ENCODE peak calls at places on chromosomes 3 and 15, in eight cellular contexts. V, I, Y, E, P, N, G and Q are unnamed samples.

GRCh38 chr3:37974121-37974927 is 16.3 kb upstream of the VILL start:
- DNase-seq in V (peak), I (peak), Y (peak), E (peak), P (peak), N (peak), G (peak), Q (peak)

GRCh38 chr3:127799476-127800222 is 22.7 kb downstream of the MGLL start:
- DNase-seq in V (no peak), I (no peak), Y (peak), E (no peak), P (no peak), N (peak), G (peak), Q (peak)

GRCh38 chr15:65354835-65355172 is 23.0 kb downstream of the IGDCC3 start:
- DNase-seq in V (no peak), I (no peak), Y (no peak), E (no peak), P (no peak), N (no peak), G (no peak), Q (no peak)

GRCh38 chr3:177358968-177359600 is 161.8 kb upstream of the TBL1XR1 start:
- DNase-seq in V (peak), I (peak), Y (no peak), E (peak), P (no peak), N (peak), G (peak), Q (peak)

GRCh38 chr3:141659821-141660597 is 78.1 kb upstream of the RNF7 start:
- DNase-seq in V (no peak), I (peak), Y (no peak), E (no peak), P (no peak), N (peak), G (no peak), Q (peak)

GRCh38 chr15:92524161-92524560 is 130.5 kb downstream of the ST8SIA2 start:
- DNase-seq in V (no peak), I (no peak), Y (no peak), E (no peak), P (no peak), N (no peak), G (peak), Q (no peak)

GRCh38 chr3:186931487-186932280 is 1.4 kb downstream of the ST6GAL1 start:
- DNase-seq in V (peak), I (peak), Y (no peak), E (peak), P (no peak), N (peak), G (peak), Q (peak)

GRCh38 chr15:73602444-73602843 is 30.7 kb downstream of the NPTN start:
- DNase-seq in V (no peak), I (no peak), Y (no peak), E (no peak), P (no peak), N (peak), G (no peak), Q (peak)

GRCh38 chr3:166195808-166196207 is 358.6 kb upstream of the BCHE start:
- DNase-seq in V (no peak), I (no peak), Y (no peak), E (no peak), P (no peak), N (no peak), G (peak), Q (peak)

GRCh38 chr3:103446958-103447357 is 1012.1 kb downstream of the ZPLD1 start:
- DNase-seq in V (no peak), I (no peak), Y (no peak), E (no peak), P (no peak), N (no peak), G (no peak), Q (no peak)

GRCh38 chr15:83920115-83920514 is 266.2 kb downstream of the ADAMTSL3 start:
- DNase-seq in V (no peak), I (no peak), Y (no peak), E (no peak), P (no peak), N (no peak), G (no peak), Q (no peak)

GRCh38 chr3:141152801-141153678 is 78.6 kb upstream of the PXYLP1 start:
- DNase-seq in V (no peak), I (peak), Y (no peak), E (no peak), P (no peak), N (no peak), G (no peak), Q (no peak)